ENCODE peak calls at places on chromosomes 2 and 18, in four cellular contexts. D is HCT116, L is SK-N-SH, H is HepG2. Z is an unnamed sample.
A peak's percentile ranks its signal among the peaks of the same experiment; 100 is the strongest.

GRCh38 chr2:241673797-241674725 is 12.6 kb downstream of the DTYMK start:
- DNase-seq in D (no peak), L (peak; percentile 64), H (peak; percentile 28), Z (no peak)

GRCh38 chr2:88258208-88258607 is 88.1 kb downstream of the THNSL2 start:
- DNase-seq in D (no peak), L (no peak), H (no peak), Z (no peak)

GRCh38 chr2:161796192-161796591 is 172.0 kb downstream of the SLC4A10 start:
- DNase-seq in D (no peak), L (no peak), H (peak; percentile 45), Z (peak; percentile 5)

GRCh38 chr2:239266779-239267410 is 133.9 kb downstream of the HDAC4 start:
- DNase-seq in D (no peak), L (no peak), H (no peak), Z (no peak)

GRCh38 chr2:223037433-223037800 is 14.6 kb upstream of the KCNE4 start:
- DNase-seq in D (no peak), L (no peak), H (no peak), Z (no peak)

GRCh38 chr2:241859017-241859435 is 332 bp upstream of the PDCD1 start:
- DNase-seq in D (no peak), L (no peak), H (no peak), Z (no peak)

GRCh38 chr18:78506031-78506461 is 473.6 kb upstream of the SALL3 start:
- DNase-seq in D (no peak), L (no peak), H (peak; percentile 12), Z (no peak)

GRCh38 chr2:178635897-178636296 is 155.6 kb downstream of the PLEKHA3 start:
- DNase-seq in D (no peak), L (no peak), H (no peak), Z (no peak)

GRCh38 chr2:55843096-55843991 is 80.2 kb downstream of the EFEMP1 start:
- DNase-seq in D (no peak), L (no peak), H (peak; percentile 59), Z (no peak)

GRCh38 chr2:166410828-166411472 is 35.2 kb upstream of the SCN9A start:
- DNase-seq in D (peak; percentile 58), L (no peak), H (peak; percentile 31), Z (no peak)

GRCh38 chr2:26533661-26534060 is 55.7 kb upstream of the OTOF start:
- DNase-seq in D (no peak), L (no peak), H (no peak), Z (no peak)

GRCh38 chr2:22867921-22868320 is 517.1 kb upstream of the KLHL29 start:
- DNase-seq in D (no peak), L (no peak), H (no peak), Z (no peak)
- TF ChIP-seq JUND in D (no peak), L (no peak), H (no peak), Z (no peak)

DNA sequence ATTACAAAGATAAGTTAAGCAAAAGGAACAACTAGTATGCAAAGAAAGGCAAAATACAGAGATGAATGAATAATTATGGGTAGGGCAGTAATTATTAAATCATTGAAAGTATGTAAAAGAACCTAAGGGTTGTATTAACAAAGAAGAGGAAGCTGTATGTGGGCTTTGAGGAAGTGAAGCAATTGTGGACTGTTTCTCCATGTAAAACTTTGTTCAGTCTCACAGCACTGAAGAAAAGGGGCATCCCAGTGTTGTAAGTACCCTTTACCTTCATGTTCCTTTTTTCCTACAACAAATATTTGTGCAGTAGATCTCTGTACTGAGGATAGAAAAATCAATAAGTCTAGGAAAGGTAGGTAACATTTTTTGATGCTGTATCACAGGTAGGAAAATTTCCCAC is 388.7 kb upstream of the NRP2 start:
- DNase-seq in D (no peak), L (no peak), H (no peak), Z (no peak)
- TF ChIP-seq JUND in D (no peak), L (no peak), H (no peak), Z (no peak)

GRCh38 chr2:240561325-240561971 is 1.3 kb downstream of the DUSP28 start:
- DNase-seq in D (no peak), L (no peak), H (no peak), Z (peak; percentile 74)
- TF ChIP-seq JUND in D (no peak), L (peak; percentile 3), H (no peak), Z (no peak)

GRCh38 chr2:158725496-158725895 is 69.6 kb upstream of the DAPL1 start:
- DNase-seq in D (no peak), L (no peak), H (no peak), Z (peak; percentile 49)
- TF ChIP-seq JUND in D (no peak), L (no peak), H (no peak), Z (no peak)

DNA sequence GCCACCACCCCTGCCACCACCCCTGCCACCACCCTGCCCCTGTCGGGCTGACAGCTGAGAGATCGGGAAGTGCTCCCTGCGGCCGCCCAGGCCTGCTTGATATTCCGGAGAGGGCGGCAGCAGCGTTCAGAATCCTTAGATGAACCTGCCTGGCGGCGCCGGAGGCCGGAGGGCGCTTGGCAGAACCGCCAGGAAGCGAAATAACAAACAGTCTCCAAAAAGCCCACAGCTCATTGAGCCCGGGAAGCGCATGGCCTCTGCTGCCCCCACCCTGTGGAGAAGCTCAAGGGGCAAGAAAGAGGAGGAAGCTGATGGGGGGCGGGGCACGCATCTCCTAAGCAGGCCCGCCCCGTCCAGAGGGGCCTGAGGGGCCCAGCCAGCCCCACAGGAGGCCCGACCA is 92.2 kb upstream of the MBOAT2 start:
- DNase-seq in D (no peak), L (no peak), H (no peak), Z (no peak)
- TF ChIP-seq JUND in D (no peak), L (no peak), H (no peak), Z (no peak)